ENCODE peak calls at places on chromosomes 7 and 10, in eight cellular contexts. C is ovary; K is naive thymus-derived CD4-positive, alpha-beta T cell; U is left ventricle myocardium inferior; E is HCT116; I is suprapubic skin; Y is cardiac muscle cell; A is transverse colon. W is an unnamed sample.

GRCh38 chr7:24981544-24981951 is 1.6 kb upstream of the OSBPL3 start:
- DNase-seq in A (peak; percentile 63), K (peak; percentile 49), U (peak; percentile 55), Y (peak; percentile 39), E (no peak), I (peak; percentile 77), C (peak; percentile 53), W (peak; percentile 19)

GRCh38 chr7:121398246-121398645 is 2.1 kb upstream of the FAM3C start:
- DNase-seq in U (no peak), I (no peak), E (peak; percentile 61), Y (no peak), C (no peak), A (no peak), K (no peak), W (no peak)

GRCh38 chr10:97154789-97155188 is 31.0 kb downstream of the SLIT1 start:
- DNase-seq in Y (no peak), U (no peak), A (no peak), K (no peak), E (no peak), C (no peak), I (no peak), W (no peak)

GRCh38 chr10:110010076-110011069 is 2.6 kb downstream of the ADD3 start:
- DNase-seq in I (no peak), E (no peak), A (no peak), U (no peak), C (no peak), Y (no peak), K (peak; percentile 77), W (no peak)

GRCh38 chr10:14507156-14507555 is 176.4 kb upstream of the FRMD4A start:
- DNase-seq in A (no peak), C (no peak), I (no peak), K (peak; percentile 71), E (no peak), U (no peak), Y (no peak), W (no peak)

GRCh38 chr7:48183370-48183743 is 12.1 kb downstream of the ABCA13 start:
- DNase-seq in C (no peak), A (no peak), K (no peak), Y (no peak), I (no peak), E (no peak), U (no peak), W (no peak)

GRCh38 chr7:38382627-38383026 is 109.2 kb upstream of the TARP start:
- DNase-seq in Y (no peak), K (no peak), E (no peak), A (no peak), C (no peak), U (no peak), I (no peak), W (no peak)

GRCh38 chr10:31698169-31698890 is 230.3 kb downstream of the ARHGAP12 start:
- DNase-seq in E (no peak), A (peak; percentile 53), Y (no peak), C (no peak), U (peak; percentile 67), K (no peak), I (peak; percentile 85), W (no peak)

GRCh38 chr7:93476491-93477344 is 97.8 kb downstream of the CALCR start:
- DNase-seq in I (no peak), C (no peak), A (no peak), E (no peak), U (no peak), K (no peak), Y (no peak), W (no peak)

GRCh38 chr10:30182191-30183075 is 123.0 kb upstream of the JCAD start:
- DNase-seq in U (no peak), Y (peak; percentile 15), I (no peak), A (no peak), K (no peak), C (no peak), E (no peak), W (no peak)

GRCh38 chr10:67912330-67912946 is 28.0 kb downstream of the SIRT1 start:
- DNase-seq in K (no peak), A (no peak), I (no peak), Y (no peak), U (no peak), E (no peak), C (no peak), W (no peak)

GRCh38 chr10:94370501-94370900 is 7.8 kb upstream of the NOC3L start:
- DNase-seq in U (no peak), E (no peak), A (no peak), K (no peak), Y (no peak), I (no peak), C (no peak), W (no peak)

GRCh38 chr7:77442631-77443420 is 26.7 kb upstream of the GSAP start:
- DNase-seq in E (no peak), Y (no peak), A (no peak), K (no peak), U (no peak), C (no peak), I (no peak), W (no peak)

GRCh38 chr10:122441961-122442360 is 12.5 kb upstream of the ARMS2 start:
- DNase-seq in A (no peak), E (no peak), C (no peak), I (no peak), K (no peak), U (no peak), Y (no peak), W (no peak)

GRCh38 chr7:138237995-138238394 is 161.7 kb downstream of the AKR1D1 start:
- DNase-seq in E (no peak), I (no peak), K (no peak), A (no peak), Y (no peak), U (no peak), C (no peak), W (no peak)

GRCh38 chr7:138235207-138235606 is 158.9 kb downstream of the AKR1D1 start:
- DNase-seq in I (no peak), A (no peak), E (no peak), U (no peak), K (no peak), C (no peak), Y (no peak), W (no peak)

GRCh38 chr7:138238734-138239133 is 162.5 kb downstream of the AKR1D1 start:
- DNase-seq in U (no peak), Y (no peak), A (no peak), K (no peak), C (no peak), I (no peak), E (no peak), W (no peak)

GRCh38 chr7:138243430-138243829 is 167.2 kb downstream of the AKR1D1 start:
- DNase-seq in A (no peak), U (peak; percentile 16), C (no peak), I (no peak), Y (peak; percentile 70), K (no peak), E (no peak), W (no peak)

DNA sequence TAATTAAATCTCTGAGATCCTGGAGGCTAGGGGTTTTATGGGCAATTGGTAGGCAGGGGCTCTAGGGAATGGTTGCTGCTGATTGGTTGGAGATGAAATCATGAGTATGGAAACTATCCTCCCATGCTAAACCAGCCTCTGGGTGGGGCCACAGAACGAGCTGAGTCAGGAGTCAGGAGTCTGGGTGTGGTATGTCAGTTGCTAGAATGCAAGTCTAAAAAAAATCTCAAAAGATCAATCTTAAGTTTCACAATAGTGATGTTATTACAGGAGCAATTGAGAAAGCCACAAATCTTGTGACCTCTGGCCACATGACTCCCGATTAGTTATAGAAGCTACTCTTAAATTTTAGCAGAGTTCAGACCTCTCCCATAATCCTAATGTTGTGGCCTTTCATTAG is 163.0 kb downstream of the AKR1D1 start:
- DNase-seq in E (no peak), A (no peak), U (no peak), C (no peak), I (no peak), K (no peak), Y (no peak), W (no peak)
- H3K27ac ChIP-seq in E (no peak overlapping the region), A (no peak overlapping the region), U (no peak overlapping the region), C (no peak overlapping the region), I (no peak overlapping the region), K (no peak overlapping the region), Y (no peak overlapping the region), W (no peak overlapping the region)

DNA sequence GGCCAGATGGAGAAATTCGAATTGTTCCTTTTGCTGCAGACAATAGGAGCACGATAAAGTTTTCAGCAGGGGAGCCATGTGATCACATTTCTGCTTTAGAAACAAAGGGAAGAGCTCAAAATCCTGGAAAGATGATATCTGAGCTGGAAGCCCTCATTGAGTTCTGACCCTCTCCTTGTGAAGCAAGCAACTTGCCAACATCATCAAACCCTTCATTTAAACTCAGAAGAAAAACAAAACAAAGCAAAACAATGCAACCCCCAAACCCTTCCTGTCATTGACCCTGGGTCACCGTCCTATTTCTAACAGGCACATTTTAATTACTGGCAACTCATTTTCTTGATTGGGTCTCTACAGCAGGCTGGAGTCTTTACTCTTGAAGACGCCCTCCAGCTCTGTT is 198.3 kb upstream of the ZNF32 start:
- DNase-seq in U (no peak), C (no peak), A (no peak), K (no peak), E (no peak), Y (no peak), I (no peak), W (no peak)
- H3K27ac ChIP-seq in U (peak overlapping the region; percentile 89), C (no peak overlapping the region), A (no peak overlapping the region), K (no peak overlapping the region), E (no peak overlapping the region), Y (no peak overlapping the region), I (peak overlapping the region; percentile 30), W (no peak overlapping the region)

DNA sequence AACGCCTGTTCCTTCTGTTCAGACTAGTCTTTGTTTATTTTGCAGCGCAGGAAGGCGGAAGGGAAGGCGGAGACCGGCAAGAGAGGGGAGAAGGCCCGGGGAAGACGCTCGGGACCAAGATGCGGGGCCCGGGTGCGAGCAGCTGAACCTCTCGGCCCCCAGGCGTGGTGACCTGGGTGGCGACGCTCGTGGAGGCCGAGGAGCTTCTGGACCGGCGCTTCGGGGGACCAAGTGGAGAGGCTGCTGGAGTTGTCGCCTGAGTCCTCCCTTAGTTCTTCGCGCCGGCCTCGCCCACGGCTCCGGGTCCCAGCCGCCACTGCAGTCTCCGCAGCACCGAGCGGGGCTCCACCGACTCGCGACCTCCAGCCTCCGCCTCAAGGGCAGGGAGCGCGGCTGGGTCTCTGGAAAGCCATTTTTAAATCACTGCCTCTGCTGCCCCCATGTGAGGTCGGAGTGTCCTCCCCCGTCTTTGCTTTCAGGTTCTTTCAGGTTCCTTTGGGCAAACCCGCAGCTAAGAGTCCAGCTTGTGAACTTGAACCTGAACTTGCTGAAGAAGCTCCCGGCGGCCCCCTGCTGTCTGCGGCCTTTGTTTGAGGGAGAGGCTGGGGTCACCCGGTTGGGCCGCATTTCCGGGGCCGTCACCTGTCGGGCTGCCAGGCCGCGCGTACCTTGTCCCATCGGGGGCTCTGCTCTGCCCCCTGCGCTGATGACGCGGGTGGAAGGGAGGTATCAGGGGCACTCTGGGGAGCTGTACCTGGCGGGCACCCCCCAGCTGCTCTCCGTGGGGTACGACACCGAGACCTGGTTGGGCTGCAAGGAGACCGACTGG is 136.0 kb downstream of the KIF20B start:
- DNase-seq in A (peak; percentile 30), Y (no peak), U (peak; percentile 26), E (no peak), C (peak; percentile 26), I (no peak), K (peak; percentile 48), W (no peak)
- H3K27ac ChIP-seq in A (peak overlapping the region; percentile 57), Y (no peak overlapping the region), U (no peak overlapping the region), E (no peak overlapping the region), C (no peak overlapping the region), I (no peak overlapping the region), K (peak overlapping the region; percentile 65), W (no peak overlapping the region)

GRCh38 chr7:100166317-100166940 is 2.0 kb downstream of the GAL3ST4 start:
- DNase-seq in A (no peak), I (peak; percentile 55), C (no peak), K (peak; percentile 57), E (no peak), Y (no peak), U (no peak), W (no peak)
- H3K27ac ChIP-seq in A (no peak overlapping the region), I (peak overlapping the region; percentile 73), C (no peak overlapping the region), K (peak overlapping the region; percentile 81), E (no peak overlapping the region), Y (no peak overlapping the region), U (no peak overlapping the region), W (no peak overlapping the region)